ENCODE peak calls at places on chromosomes 7 and 10, in five cellular contexts. N is AG09309, D is body of pancreas, Z is lower leg skin, H is esophagus squamous epithelium. L is an unnamed sample.

GRCh38 chr10:131433566-131433965 is 122.0 kb upstream of the TCERG1L start:
- DNase-seq in Z (no peak), D (no peak), N (no peak), H (no peak), L (no peak)

GRCh38 chr10:26303366-26303765 is 86.8 kb downstream of the GAD2 start:
- DNase-seq in D (no peak), N (no peak), H (no peak), Z (no peak), L (no peak)

GRCh38 chr10:35377050-35377723 is 40.9 kb downstream of the CCNY start:
- DNase-seq in N (no peak), D (no peak), Z (no peak), H (no peak), L (no peak)

GRCh38 chr10:43354325-43354635 is 17.2 kb upstream of the FXYD4 start:
- DNase-seq in Z (no peak), N (no peak), H (no peak), D (no peak), L (no peak)

GRCh38 chr7:93515144-93515543 is 59.4 kb downstream of the CALCR start:
- DNase-seq in H (no peak), Z (no peak), D (no peak), N (no peak), L (no peak)

GRCh38 chr10:23194471-23194965 is 2.4 kb downstream of the PTF1A start:
- DNase-seq in D (peak; percentile 55), H (no peak), Z (no peak), N (no peak), L (no peak)

GRCh38 chr7:157080111-157080730 is 58.5 kb upstream of the UBE3C start:
- DNase-seq in N (no peak), H (no peak), Z (no peak), D (no peak), L (no peak)

GRCh38 chr7:137670521-137671064 is 176.2 kb downstream of the DGKI start:
- DNase-seq in H (no peak), N (no peak), Z (no peak), D (no peak), L (no peak)

GRCh38 chr7:3158501-3158900 is 114.8 kb upstream of the CARD11 start:
- DNase-seq in D (no peak), H (no peak), Z (no peak), N (no peak), L (no peak)

GRCh38 chr7:38335123-38335489 is 61.7 kb upstream of the TARP start:
- DNase-seq in H (no peak), Z (no peak), N (no peak), D (no peak), L (no peak)

GRCh38 chr7:66720571-66720970 is 20.0 kb upstream of the RABGEF1 start:
- DNase-seq in H (no peak), Z (no peak), N (no peak), D (no peak), L (no peak)

GRCh38 chr10:113547426-113547825 is 5.4 kb upstream of the HABP2 start:
- DNase-seq in Z (no peak), D (no peak), N (no peak), H (no peak), L (no peak)

GRCh38 chr7:43591551-43592180 is 8.8 kb downstream of the STK17A start:
- DNase-seq in D (no peak), H (no peak), N (no peak), Z (no peak), L (no peak)

GRCh38 chr10:72663971-72664370 is 28.0 kb upstream of the MCU start:
- DNase-seq in H (no peak), D (no peak), N (no peak), Z (no peak), L (no peak)

GRCh38 chr10:4399571-4399970 is 426.4 kb upstream of the AKR1E2 start:
- DNase-seq in N (peak; percentile 18), D (no peak), H (no peak), Z (no peak), L (no peak)

GRCh38 chr10:110647136-110647430 is 2.9 kb downstream of the RBM20 start:
- DNase-seq in Z (no peak), D (no peak), N (no peak), H (no peak), L (no peak)

GRCh38 chr7:91164948-91165845 is 99.0 kb upstream of the FZD1 start:
- DNase-seq in N (peak; percentile 67), D (no peak), Z (no peak), H (no peak), L (no peak)

GRCh38 chr7:87331687-87332256 is 13.7 kb upstream of the CROT start:
- DNase-seq in H (no peak), Z (no peak), N (no peak), D (no peak), L (no peak)

DNA sequence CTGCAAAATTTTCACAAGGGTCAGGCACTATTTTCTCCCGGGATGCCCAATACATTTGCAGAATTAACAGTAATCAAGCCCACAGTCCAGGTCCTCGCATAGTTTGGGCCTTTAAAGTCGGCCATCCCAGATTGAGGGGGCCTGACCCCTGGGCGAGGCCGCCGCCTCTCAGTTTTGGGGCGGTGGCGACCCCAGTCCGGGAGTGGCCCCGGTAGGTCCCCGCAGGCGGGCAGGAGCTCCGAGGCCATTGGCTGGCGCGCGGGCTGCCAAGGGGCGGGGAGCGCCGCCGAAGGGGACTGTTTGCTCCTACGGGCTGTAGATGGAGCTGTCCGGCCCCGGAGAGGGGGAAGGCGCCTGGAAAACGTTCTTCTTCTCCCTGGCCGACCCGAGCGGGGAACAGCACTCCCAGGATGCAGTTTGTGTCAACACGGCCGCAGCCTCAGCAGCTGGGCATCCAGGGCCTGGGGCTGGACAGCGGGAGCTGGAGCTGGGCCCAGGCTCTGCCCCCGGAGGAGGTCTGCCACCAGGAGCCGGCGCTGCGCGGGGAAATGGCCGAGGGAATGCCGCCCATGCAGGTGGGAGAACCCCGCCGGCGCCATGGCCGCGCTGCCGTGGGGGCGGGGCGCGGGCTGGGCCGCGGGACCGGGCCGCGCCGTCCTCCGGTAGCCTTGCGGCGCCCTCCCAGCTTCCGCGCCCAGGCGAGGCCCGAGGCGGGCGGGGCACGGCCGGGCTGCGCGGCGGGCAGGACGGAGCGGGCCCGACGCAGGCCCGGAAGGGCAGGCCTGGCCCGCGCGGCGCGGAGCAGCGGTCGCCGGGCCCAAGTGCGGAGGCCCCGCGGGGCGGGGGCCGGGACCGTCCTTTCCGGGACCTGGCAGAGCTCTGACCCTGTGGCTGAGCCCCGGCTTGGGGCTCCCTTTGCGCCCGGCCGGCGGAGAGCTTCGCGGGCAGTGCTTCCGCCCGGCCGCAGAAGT is at the start of gene ZNF282:
- DNase-seq in D (peak; percentile 95), Z (peak; percentile 84), H (peak; percentile 6), N (peak; percentile 57), L (peak; percentile 89)
- TF ChIP-seq CTCF in D (peak; percentile 68), Z (no peak), H (peak; percentile 40), N (peak; percentile 81), L (no peak)

DNA sequence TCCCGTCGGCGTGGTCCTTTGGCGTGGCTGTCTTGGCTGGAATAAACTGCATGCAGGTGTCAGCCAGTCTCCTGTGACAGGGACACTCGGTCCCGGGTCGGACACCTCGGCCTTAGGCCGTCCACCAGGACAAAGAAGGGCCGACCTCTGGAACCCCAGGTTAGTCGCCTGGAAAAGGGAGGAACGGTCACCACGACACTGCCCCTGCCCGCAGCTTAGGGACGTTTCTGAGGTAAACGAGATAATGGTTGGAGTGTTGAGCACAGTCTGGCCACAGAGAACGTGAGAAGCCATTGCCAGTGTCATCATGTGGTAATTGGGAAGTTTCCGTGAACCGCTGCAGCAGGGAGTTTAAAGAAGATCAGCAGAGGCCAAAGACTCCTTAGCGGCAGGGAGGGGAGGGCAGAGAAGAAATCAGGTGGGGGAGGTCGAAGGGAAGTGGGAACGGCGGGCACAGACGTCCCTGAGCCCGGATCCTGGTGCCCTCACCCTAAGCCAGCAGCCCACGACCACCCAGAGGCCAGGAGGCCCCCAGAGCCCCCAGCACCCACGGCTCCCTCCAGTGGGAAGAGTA is 73.5 kb upstream of the FAM20C start:
- DNase-seq in Z (no peak), H (no peak), N (no peak), D (no peak), L (no peak)
- TF ChIP-seq CTCF in Z (no peak), H (no peak), N (no peak), D (no peak), L (no peak)

DNA sequence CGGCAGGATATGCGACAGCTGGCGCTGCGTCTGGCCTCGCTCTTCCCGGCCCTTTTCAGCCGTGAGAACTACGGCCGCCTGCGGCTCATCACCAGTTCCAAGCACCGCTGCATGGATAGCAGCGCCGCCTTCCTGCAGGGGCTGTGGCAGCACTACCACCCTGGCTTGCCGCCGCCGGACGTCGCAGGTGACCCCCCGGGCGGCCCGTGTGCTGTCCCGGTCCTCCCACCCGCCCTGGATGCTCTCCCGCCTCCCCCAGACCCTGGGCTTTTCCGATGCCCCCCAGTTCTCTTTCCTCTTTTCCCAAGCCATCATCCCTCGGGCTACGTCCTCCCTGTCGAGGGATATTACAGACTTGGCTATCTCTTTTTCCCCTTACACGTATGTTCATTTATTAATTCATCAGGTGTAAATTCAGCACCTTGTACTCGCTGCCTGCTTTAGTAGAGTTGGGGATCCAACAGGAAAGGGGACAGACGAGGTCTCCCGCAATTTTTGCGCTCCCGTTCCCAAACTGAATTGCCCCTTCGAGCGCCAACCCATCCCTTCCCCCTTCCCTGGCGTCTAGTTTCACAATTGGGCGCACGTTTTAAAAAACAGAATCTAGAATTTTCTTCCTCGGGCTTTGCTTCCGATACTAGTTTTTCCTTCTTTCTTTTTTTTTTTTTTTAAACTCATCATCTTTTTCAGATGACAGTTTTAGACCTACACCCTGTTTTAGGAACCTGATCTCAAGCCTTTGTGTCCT is 847 bp downstream of the MINPP1 start:
- DNase-seq in N (no peak), Z (peak; percentile 23), D (peak; percentile 72), H (no peak), L (peak; percentile 71)
- TF ChIP-seq CTCF in N (peak; percentile 77), Z (no peak), D (peak; percentile 36), H (peak; percentile 21), L (peak; percentile 39)

DNA sequence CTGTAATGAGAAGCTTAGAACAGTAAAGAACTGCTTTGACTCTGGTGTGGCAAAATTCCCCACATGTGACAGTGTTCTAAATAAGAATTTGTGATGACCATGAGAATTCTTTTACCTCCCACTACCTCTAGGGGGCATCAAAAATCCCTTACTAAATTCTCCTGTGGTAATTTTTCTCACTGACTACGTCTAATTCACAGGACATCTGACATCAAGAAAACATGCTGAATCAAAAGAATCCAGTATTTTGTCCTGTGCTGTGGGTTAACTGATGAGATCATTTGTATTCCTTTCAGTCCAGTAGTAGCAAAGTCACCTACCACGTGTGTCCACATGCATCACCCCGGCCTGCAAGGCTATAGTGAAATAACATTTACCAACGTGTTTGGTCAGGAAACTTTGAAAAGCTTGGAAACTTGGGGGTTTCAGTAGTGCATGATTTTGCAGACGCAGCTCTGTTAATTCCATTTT is 103.8 kb downstream of the ATE1 start:
- DNase-seq in H (no peak), D (no peak), N (peak; percentile 14), Z (no peak), L (peak; percentile 12)
- TF ChIP-seq CTCF in H (peak; percentile 63), D (peak; percentile 44), N (peak; percentile 60), Z (no peak), L (peak; percentile 76)

DNA sequence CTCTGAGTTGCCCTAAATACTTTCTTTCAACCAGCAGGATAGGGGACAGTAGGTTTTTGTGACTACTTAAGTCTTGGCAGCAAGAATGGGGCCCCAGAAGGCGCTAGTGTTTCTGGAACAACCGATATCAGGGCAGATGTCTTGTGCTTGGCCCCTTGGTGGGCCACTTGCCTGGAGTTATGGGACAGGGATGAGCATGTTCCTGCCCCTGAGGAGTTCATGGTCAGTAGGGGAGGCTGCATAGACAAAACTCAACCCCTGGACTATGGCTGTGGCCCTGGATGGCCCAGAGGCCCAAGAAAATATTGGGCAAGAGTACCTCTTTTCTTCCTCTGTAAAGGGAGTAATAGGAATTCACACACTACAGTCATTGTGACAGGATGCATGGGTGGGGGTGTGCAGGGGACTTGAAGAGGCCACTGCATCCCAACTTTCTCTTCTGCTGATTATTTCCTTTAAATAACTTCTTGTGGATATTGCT is 57.7 kb upstream of the IGFBP3 start:
- DNase-seq in D (no peak), H (no peak), Z (no peak), N (no peak), L (no peak)
- TF ChIP-seq CTCF in D (no peak), H (no peak), Z (no peak), N (no peak), L (no peak)

GRCh38 chr10:49061667-49062066 is 53.7 kb downstream of the VSTM4 start:
- DNase-seq in D (no peak), N (no peak), H (no peak), Z (no peak), L (no peak)
- TF ChIP-seq CTCF in D (no peak), N (no peak), H (no peak), Z (no peak), L (no peak)